ENCODE peak calls at places on chromosomes 1 and 21, in seven cellular contexts. H, P, Z, A, T, O and W are unnamed samples.

GRCh38 chr1:182476625-182477024 is 26.7 kb downstream of the RGSL1 start:
- DNase-seq in O (no peak), A (no peak), H (no peak), P (no peak), Z (no peak), T (no peak), W (no peak)

GRCh38 chr1:53919675-53920066 is 25.7 kb downstream of the DIO1 start:
- DNase-seq in O (peak), H (no peak), P (no peak), A (no peak), Z (peak), T (no peak), W (peak)

GRCh38 chr1:53763461-53763860 is 24.5 kb upstream of the GLIS1 start:
- DNase-seq in H (no peak), O (no peak), T (no peak), P (no peak), Z (no peak), A (no peak), W (no peak)

GRCh38 chr1:172002725-172003345 is 161.5 kb downstream of the DNM3 start:
- DNase-seq in P (no peak), O (no peak), Z (peak), T (no peak), H (no peak), A (no peak), W (peak)

GRCh38 chr1:115469703-115470476 is 131.8 kb upstream of the NGF start:
- DNase-seq in A (peak), P (no peak), O (peak), T (peak), Z (peak), H (peak), W (peak)

GRCh38 chr1:20430355-20431290 is 55.4 kb downstream of the CAMK2N1 start:
- DNase-seq in P (peak), H (no peak), A (peak), Z (peak), T (no peak), O (peak), W (peak)

GRCh38 chr1:151720974-151721787 is at the start of gene RIIAD1:
- DNase-seq in O (peak), P (peak), H (no peak), T (peak), Z (peak), A (peak), W (peak)

GRCh38 chr1:31689821-31690220 is 14.0 kb downstream of the COL16A1 start:
- DNase-seq in Z (peak), H (no peak), O (no peak), P (no peak), A (no peak), T (no peak), W (peak)

GRCh38 chr1:186572509-186572908 is 107.7 kb downstream of the PTGS2 start:
- DNase-seq in A (no peak), O (no peak), H (no peak), Z (no peak), P (no peak), T (no peak), W (no peak)

GRCh38 chr1:63969461-63969893 is 195.7 kb downstream of the ROR1 start:
- DNase-seq in A (no peak), Z (no peak), O (no peak), P (no peak), H (no peak), T (no peak), W (no peak)

GRCh38 chr1:205983925-205984725 is 19.1 kb downstream of the RAB7B start:
- DNase-seq in Z (peak), P (no peak), O (peak), T (peak), A (peak), H (peak), W (peak)

GRCh38 chr1:202959276-202959620 is 1.1 kb upstream of the ADIPOR1 start:
- DNase-seq in T (no peak), Z (peak), H (no peak), P (no peak), O (no peak), A (no peak), W (peak)

GRCh38 chr1:151763990-151764389 is 694 bp upstream of the MRPL9 start:
- DNase-seq in P (no peak), Z (peak), H (no peak), O (peak), A (no peak), T (no peak), W (peak)

GRCh38 chr1:183278736-183279591 is 92.9 kb downstream of the LAMC2 start:
- DNase-seq in A (no peak), P (no peak), H (no peak), Z (peak), T (no peak), O (no peak), W (peak)

GRCh38 chr1:121516279-121516967 is 331.6 kb downstream of the SRGAP2C start:
- DNase-seq in P (no peak), H (peak), Z (no peak), T (no peak), A (no peak), O (peak), W (no peak)

GRCh38 chr21:34593423-34593822 is 21.5 kb downstream of the RCAN1 start:
- DNase-seq in P (no peak), O (no peak), Z (no peak), H (no peak), T (no peak), A (no peak), W (no peak)

GRCh38 chr21:25827513-25827912 is 92.7 kb downstream of the GABPA start:
- DNase-seq in O (no peak), P (no peak), T (no peak), A (no peak), H (no peak), Z (no peak), W (no peak)

GRCh38 chr1:97145321-97145956 is 423.9 kb downstream of the PTBP2 start:
- DNase-seq in O (no peak), A (no peak), Z (peak), P (no peak), H (no peak), T (no peak), W (peak)

GRCh38 chr1:117093870-117094621 is 27.5 kb downstream of the TRIM45 start:
- DNase-seq in A (no peak), P (no peak), O (peak), Z (peak), H (no peak), T (peak), W (peak)

GRCh38 chr1:178048426-178048825 is 45.5 kb upstream of the RASAL2 start:
- DNase-seq in H (no peak), T (no peak), P (no peak), Z (peak), O (no peak), A (no peak), W (no peak)

GRCh38 chr1:43547538-43548072 is 16.9 kb downstream of the PTPRF start:
- DNase-seq in O (no peak), A (no peak), T (no peak), H (no peak), P (no peak), Z (no peak), W (no peak)

GRCh38 chr1:202585591-202585934 is 124.7 kb downstream of the SYT2 start:
- DNase-seq in T (no peak), P (no peak), H (no peak), A (no peak), Z (no peak), O (no peak), W (no peak)

GRCh38 chr1:167628754-167629515 is 1.1 kb upstream of the RCSD1 start:
- DNase-seq in Z (no peak), H (no peak), O (peak), P (no peak), A (no peak), T (no peak), W (no peak)

GRCh38 chr1:10827377-10828333 is 31.2 kb upstream of the CASZ1 start:
- DNase-seq in P (no peak), T (no peak), A (no peak), O (no peak), Z (no peak), H (no peak), W (no peak)